ENCODE peak calls at places on chromosomes 3 and 15, in four cellular contexts. X is HepG2, W is K562, A is GM12878. I is an unnamed sample.

GRCh38 chr3:182533394-182533793 is 259.9 kb upstream of the ATP11B start:
- DNase-seq in A (no peak), W (no peak), X (peak; percentile 12), I (no peak)

GRCh38 chr15:90620379-90621134 is 90.8 kb downstream of the CRTC3 start:
- DNase-seq in W (peak; percentile 79), A (peak; percentile 27), X (no peak), I (no peak)

GRCh38 chr15:73678498-73678897 is 5.7 kb upstream of the CD276 start:
- DNase-seq in A (no peak), W (no peak), X (no peak), I (no peak)

GRCh38 chr3:142857056-142857455 is 31.8 kb downstream of the PCOLCE2 start:
- DNase-seq in X (peak; percentile 57), W (no peak), A (no peak), I (no peak)

GRCh38 chr3:8745619-8746370 is 12.2 kb downstream of the CAV3 start:
- DNase-seq in A (no peak), X (no peak), W (no peak), I (no peak)

GRCh38 chr3:152175576-152175883 is 93.2 kb upstream of the MBNL1 start:
- DNase-seq in A (no peak), W (no peak), X (no peak), I (no peak)

GRCh38 chr3:197023998-197024651 is 5.5 kb downstream of the MELTF start:
- DNase-seq in W (no peak), X (no peak), A (no peak), I (no peak)

GRCh38 chr15:75204340-75205063 is 2.8 kb downstream of the C15orf39 start:
- DNase-seq in X (peak; percentile 82), A (peak; percentile 79), W (peak; percentile 96), I (peak; percentile 89)

GRCh38 chr3:16073218-16073617 is 101.3 kb upstream of the GALNT15 start:
- DNase-seq in A (no peak), W (no peak), X (no peak), I (no peak)

GRCh38 chr3:51935886-51936755 is 5.6 kb downstream of the RRP9 start:
- DNase-seq in A (no peak), X (no peak), W (no peak), I (no peak)

GRCh38 chr15:56286213-56286612 is 42.5 kb upstream of the RFX7 start:
- DNase-seq in W (peak; percentile 5), A (no peak), X (no peak), I (no peak)

GRCh38 chr3:178193846-178194245 is 342.4 kb upstream of the KCNMB2 start:
- DNase-seq in X (no peak), W (no peak), A (no peak), I (no peak)

GRCh38 chr3:141952611-141953010 is 76.2 kb downstream of the ATP1B3 start:
- DNase-seq in A (no peak), X (no peak), W (no peak), I (no peak)

GRCh38 chr3:20222274-20222673 is 36.3 kb upstream of the SGO1 start:
- DNase-seq in X (no peak), A (no peak), W (no peak), I (no peak)
- TF ChIP-seq ATF2 in X (no peak), A (no peak), W (no peak), I (no peak)

DNA sequence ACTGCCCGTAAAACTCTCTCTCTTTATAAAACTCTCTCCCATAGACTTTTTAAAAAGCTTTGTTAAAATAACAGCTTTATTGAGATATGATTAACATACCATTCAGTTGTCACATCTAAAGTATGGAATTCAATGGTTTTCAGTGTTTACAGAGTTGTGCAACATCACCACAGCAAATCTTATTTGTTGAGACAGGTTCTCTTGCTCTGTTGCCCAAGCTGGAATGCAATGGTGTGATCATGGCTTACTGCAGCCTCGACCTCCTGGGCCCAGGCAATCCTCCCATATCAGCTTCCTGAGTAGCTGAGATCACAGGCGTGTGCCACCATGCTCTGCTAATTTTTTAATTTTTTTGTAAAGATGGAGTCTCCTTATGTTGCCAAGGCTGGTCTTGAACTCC is 35.9 kb upstream of the TRAK1 start:
- DNase-seq in A (no peak), W (no peak), X (peak; percentile 81), I (no peak)
- TF ChIP-seq CBX5 in A (no peak), W (no peak), X (no peak), I (no peak)

GRCh38 chr15:45572627-45573026 is 14.6 kb upstream of the BLOC1S6 start:
- DNase-seq in A (no peak), W (no peak), X (no peak), I (no peak)
- TF ChIP-seq ATF2 in A (no peak), W (no peak), X (no peak), I (no peak)

GRCh38 chr3:100100454-100100853 is 13.8 kb downstream of the FILIP1L start:
- DNase-seq in A (no peak), X (no peak), W (no peak), I (no peak)
- TF ChIP-seq CBX5 in A (no peak), X (no peak), W (no peak), I (no peak)

DNA sequence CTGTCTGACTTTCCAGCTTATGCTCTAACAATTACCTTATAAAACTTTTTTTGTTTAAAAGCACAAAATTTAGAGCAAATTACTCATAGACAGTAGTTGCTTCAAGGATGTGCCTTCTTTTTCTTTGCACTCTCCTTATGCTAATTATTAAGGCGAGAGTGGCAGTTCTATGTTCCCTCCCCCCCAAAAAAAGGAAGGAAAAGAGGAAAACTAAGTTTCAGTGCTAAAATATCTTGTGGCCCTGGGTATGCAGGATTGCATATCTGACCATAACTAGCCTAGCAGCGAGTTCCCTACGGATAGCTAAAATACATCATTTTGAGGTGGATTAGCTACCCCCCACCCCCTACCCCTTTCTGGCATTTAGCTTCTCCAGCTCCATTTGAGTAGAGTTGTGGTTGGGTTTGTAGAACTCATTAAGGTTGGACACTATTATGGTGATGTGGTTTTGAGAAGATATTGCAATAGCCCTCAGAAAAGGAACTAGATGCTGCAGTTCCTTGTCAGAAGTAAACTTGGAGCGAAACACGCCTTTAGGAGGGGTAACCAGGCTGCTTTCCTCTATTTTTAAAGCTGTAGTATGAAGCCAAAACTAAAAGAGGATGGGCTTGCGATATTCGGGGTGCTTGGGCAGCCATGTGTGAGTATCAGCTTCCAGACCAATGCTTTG is 174.6 kb downstream of the AKAP13 start:
- DNase-seq in A (no peak), X (no peak), W (no peak), I (no peak)
- TF ChIP-seq ATF2 in A (no peak), X (no peak), W (no peak), I (no peak)

GRCh38 chr3:33937628-33938027 is 139.2 kb downstream of the PDCD6IP start:
- DNase-seq in X (no peak), W (no peak), A (no peak), I (no peak)

GRCh38 chr3:33942483-33943150 is 144.2 kb downstream of the PDCD6IP start:
- DNase-seq in X (no peak), A (no peak), W (peak; percentile 74), I (no peak)

GRCh38 chr3:33941804-33942203 is 143.4 kb downstream of the PDCD6IP start:
- DNase-seq in W (no peak), X (no peak), A (peak; percentile 17), I (no peak)

GRCh38 chr3:33940736-33941135 is 142.3 kb downstream of the PDCD6IP start:
- DNase-seq in X (no peak), W (no peak), A (no peak), I (no peak)

GRCh38 chr3:33940149-33940548 is 141.7 kb downstream of the PDCD6IP start:
- DNase-seq in A (no peak), W (no peak), X (no peak), I (no peak)
- TF ChIP-seq CBX5 in A (no peak), W (no peak), X (no peak), I (no peak)

GRCh38 chr3:32452009-32452408 is 50.6 kb downstream of the CMTM6 start:
- DNase-seq in W (no peak), X (no peak), A (no peak), I (no peak)

GRCh38 chr3:32451049-32451659 is 51.5 kb downstream of the CMTM6 start:
- DNase-seq in W (no peak), A (no peak), X (no peak), I (no peak)

GRCh38 chr3:32450426-32450825 is 52.2 kb downstream of the CMTM6 start:
- DNase-seq in W (no peak), A (no peak), X (no peak), I (no peak)

GRCh38 chr3:32447865-32448400 is 54.7 kb downstream of the CMTM6 start:
- DNase-seq in X (no peak), W (no peak), A (no peak), I (no peak)

GRCh38 chr3:32448686-32449474 is 53.8 kb downstream of the CMTM6 start:
- DNase-seq in A (no peak), W (no peak), X (no peak), I (no peak)
- TF ChIP-seq ATF2 in A (no peak), W (no peak), X (no peak), I (no peak)

DNA sequence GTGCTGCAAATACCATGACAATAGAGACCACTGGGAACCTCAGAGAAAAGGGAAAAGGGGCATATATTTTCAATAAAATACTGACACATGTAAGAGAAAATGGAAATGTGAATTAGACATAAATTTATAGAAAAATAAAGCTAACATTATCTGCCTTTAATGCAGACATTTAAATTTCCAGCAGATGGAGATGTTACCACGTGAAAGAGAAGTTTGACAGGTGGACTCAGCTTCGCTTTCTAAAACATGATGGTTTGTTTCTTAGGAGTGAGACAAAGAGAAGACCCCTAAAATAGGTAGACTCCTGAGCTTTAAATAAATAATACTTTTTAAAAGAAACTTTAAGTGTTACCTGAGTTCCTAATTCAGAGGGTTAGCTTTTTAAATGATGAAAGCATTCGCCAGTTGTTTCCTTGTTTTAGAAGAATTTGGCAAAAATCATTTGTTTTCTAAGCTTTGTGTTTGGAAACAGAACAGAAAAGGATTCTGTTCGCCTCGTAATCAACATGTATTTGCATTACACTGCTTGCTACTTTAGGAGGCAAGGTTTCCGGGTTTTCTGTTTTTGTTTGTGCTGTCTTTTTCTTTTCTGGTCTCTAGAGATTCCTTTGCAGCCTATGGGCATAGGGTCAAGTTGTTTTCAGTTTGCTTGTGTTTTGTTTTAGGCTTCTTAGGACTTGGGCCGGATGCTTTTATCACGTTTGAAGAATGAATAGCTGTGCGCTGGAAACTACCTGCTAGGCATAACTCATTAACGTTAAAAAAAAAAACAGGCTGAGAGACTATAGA is 271.4 kb downstream of the THSD4 start:
- DNase-seq in W (no peak), A (no peak), X (no peak), I (no peak)
- TF ChIP-seq CBX5 in W (no peak), A (no peak), X (no peak), I (no peak)

GRCh38 chr3:45367451-45367850 is 20.9 kb upstream of the LARS2 start:
- DNase-seq in W (no peak), A (no peak), X (no peak), I (no peak)
- TF ChIP-seq ATF2 in W (no peak), A (no peak), X (no peak), I (no peak)

DNA sequence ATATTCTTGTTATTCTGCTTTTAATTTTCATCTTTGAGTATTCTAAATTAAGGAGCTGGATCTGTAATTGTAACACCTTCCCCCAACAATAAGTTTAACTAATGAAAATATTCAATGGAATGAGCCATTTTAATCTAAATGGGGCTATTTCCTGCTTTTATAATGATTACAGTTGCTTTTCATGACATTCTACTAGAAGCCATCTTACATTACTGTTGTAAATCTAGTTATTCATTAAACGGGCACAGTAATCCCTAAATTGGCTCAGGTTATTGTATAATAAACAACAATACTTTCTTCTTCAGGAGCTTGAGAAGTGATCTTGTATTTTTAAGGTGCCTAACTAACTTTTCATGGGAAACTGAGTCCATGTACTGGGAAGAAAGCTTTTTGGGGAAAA is 8.5 kb downstream of the FLNB start:
- DNase-seq in X (no peak), A (no peak), W (no peak), I (no peak)
- TF ChIP-seq CBX5 in X (no peak), A (no peak), W (no peak), I (no peak)